ENCODE peak calls at places on chromosomes 3 and 15, in seven cellular contexts. R, T, M, Y, Q, S and W are unnamed samples.

GRCh38 chr15:99721104-99721778 is 12.0 kb downstream of the LYSMD4 start:
- DNase-seq in T (no peak), Q (no peak), M (no peak), R (no peak), Y (no peak), S (no peak), W (no peak)

GRCh38 chr3:32401541-32402052 is 9.9 kb downstream of the CMTM7 start:
- DNase-seq in M (peak), Q (peak), T (peak), R (peak), Y (peak), S (peak), W (no peak)

GRCh38 chr15:39598186-39598850 is 17.4 kb downstream of the THBS1 start:
- DNase-seq in M (no peak), S (no peak), R (no peak), T (no peak), Y (no peak), Q (peak), W (no peak)

GRCh38 chr3:113535898-113536297 is 3.5 kb downstream of the SIDT1 start:
- DNase-seq in Y (no peak), T (no peak), S (no peak), R (no peak), M (no peak), Q (no peak), W (no peak)

GRCh38 chr15:58221591-58222241 is 83.5 kb downstream of the AQP9 start:
- DNase-seq in M (no peak), Y (no peak), S (no peak), Q (peak), R (no peak), T (no peak), W (peak)

GRCh38 chr15:58070801-58071418 is 5.4 kb upstream of the ALDH1A2 start:
- DNase-seq in S (peak), Y (peak), R (peak), M (peak), Q (peak), T (peak), W (peak)

GRCh38 chr15:52019394-52020252 is 604 bp downstream of the MAPK6 start:
- DNase-seq in S (peak), Y (peak), Q (peak), R (peak), M (peak), T (peak), W (no peak)

GRCh38 chr15:77186518-77187095 is 115.7 kb upstream of the TSPAN3 start:
- DNase-seq in S (no peak), Q (peak), M (no peak), R (no peak), Y (no peak), T (no peak), W (no peak)

GRCh38 chr3:169460035-169460434 is 203.5 kb downstream of the MECOM start:
- DNase-seq in Q (no peak), S (no peak), Y (no peak), M (no peak), R (no peak), T (no peak), W (no peak)

GRCh38 chr3:78732893-78733292 is 1034.9 kb downstream of the ROBO1 start:
- DNase-seq in Q (no peak), T (no peak), S (no peak), M (no peak), Y (no peak), R (no peak), W (no peak)

GRCh38 chr3:38698760-38699159 is 49.3 kb upstream of the SCN5A start:
- DNase-seq in S (no peak), Y (no peak), M (no peak), Q (no peak), R (no peak), T (no peak), W (no peak)

GRCh38 chr3:37492977-37493471 is 318.6 kb upstream of the LRRFIP2 start:
- DNase-seq in Y (no peak), T (no peak), Q (peak), S (no peak), M (no peak), R (no peak), W (no peak)

GRCh38 chr3:143218176-143218575 is 98.6 kb downstream of the CHST2 start:
- DNase-seq in T (no peak), R (no peak), Q (no peak), Y (no peak), S (no peak), M (no peak), W (no peak)

GRCh38 chr3:50165388-50166308 is 10.5 kb downstream of the SEMA3F start:
- DNase-seq in S (no peak), M (peak), R (no peak), Y (no peak), T (peak), Q (peak), W (no peak)

GRCh38 chr15:92882697-92883642 is 17.2 kb upstream of the CHD2 start:
- DNase-seq in M (no peak), Y (no peak), R (no peak), Q (no peak), T (peak), S (no peak), W (no peak)

GRCh38 chr3:177145402-177145801 is 51.9 kb downstream of the TBL1XR1 start:
- DNase-seq in T (no peak), S (no peak), M (no peak), Q (no peak), R (no peak), Y (no peak), W (no peak)

GRCh38 chr3:99648091-99648490 is 9.7 kb downstream of the COL8A1 start:
- DNase-seq in R (no peak), Y (no peak), M (no peak), T (no peak), S (no peak), Q (peak), W (no peak)

GRCh38 chr15:66053991-66054390 is 184.7 kb downstream of the RAB11A start:
- DNase-seq in Q (no peak), Y (no peak), R (no peak), M (peak), T (no peak), S (no peak), W (no peak)

GRCh38 chr15:31503758-31504461 is 177.3 kb downstream of the KLF13 start:
- DNase-seq in M (no peak), S (no peak), Y (no peak), R (no peak), T (no peak), Q (no peak), W (no peak)

GRCh38 chr15:61828008-61828407 is 232.2 kb downstream of the VPS13C start:
- DNase-seq in R (no peak), M (no peak), S (no peak), Y (no peak), T (no peak), Q (no peak), W (no peak)

GRCh38 chr3:144687862-144688261 is 716.2 kb downstream of the DIPK2A start:
- DNase-seq in T (no peak), S (no peak), R (no peak), Y (no peak), Q (peak), M (no peak), W (peak)

GRCh38 chr3:50616003-50616769 is 765 bp upstream of the MAPKAPK3 start:
- DNase-seq in T (peak), Q (peak), R (peak), S (peak), Y (peak), M (peak), W (peak)

GRCh38 chr3:65894679-65895078 is 144.0 kb downstream of the MAGI1 start:
- DNase-seq in Y (no peak), R (no peak), T (no peak), S (no peak), M (no peak), Q (peak), W (no peak)

GRCh38 chr3:70832811-70833509 is 520.5 kb upstream of the MDFIC2 start:
- DNase-seq in R (no peak), Y (no peak), T (no peak), Q (peak), S (no peak), M (no peak), W (no peak)

GRCh38 chr15:88022711-88023110 is 233.8 kb downstream of the NTRK3 start:
- DNase-seq in R (no peak), T (no peak), S (no peak), M (no peak), Q (no peak), Y (no peak), W (no peak)

GRCh38 chr3:10289785-10290355 is 2.9 kb downstream of the GHRL start:
- DNase-seq in R (no peak), M (no peak), Q (no peak), Y (no peak), S (no peak), T (no peak), W (no peak)

GRCh38 chr15:100920516-100921135 is 1.5 kb downstream of the LRRK1 start:
- DNase-seq in R (no peak), S (no peak), M (no peak), Y (no peak), T (no peak), Q (no peak), W (no peak)

GRCh38 chr15:95733931-95734330 is 596.6 kb upstream of the NR2F2 start:
- DNase-seq in S (no peak), T (no peak), R (no peak), M (no peak), Q (peak), Y (no peak), W (no peak)

GRCh38 chr3:106688463-106688862 is 688.8 kb upstream of the CCDC54 start:
- DNase-seq in Y (peak), R (no peak), T (no peak), S (no peak), Q (peak), M (no peak), W (no peak)

GRCh38 chr3:187919018-187919417 is 173.8 kb upstream of the BCL6 start:
- DNase-seq in Q (no peak), T (no peak), S (no peak), R (no peak), M (no peak), Y (no peak), W (no peak)

GRCh38 chr15:77981281-77982126 is 96.0 kb downstream of the TBC1D2B start:
- DNase-seq in Y (peak), T (no peak), Q (no peak), S (no peak), M (no peak), R (no peak), W (peak)

GRCh38 chr3:196524527-196524926 is 9.4 kb upstream of the SMCO1 start:
- DNase-seq in S (no peak), M (no peak), T (no peak), Y (no peak), Q (no peak), R (no peak), W (no peak)

GRCh38 chr3:31661286-31661685 is 128.6 kb downstream of the STT3B start:
- DNase-seq in M (no peak), T (no peak), Y (no peak), R (no peak), Q (no peak), S (no peak), W (no peak)

GRCh38 chr15:82566690-82567089 is 26.4 kb upstream of the RPS17 start:
- DNase-seq in M (no peak), S (no peak), T (no peak), Q (peak), Y (no peak), R (no peak), W (no peak)

GRCh38 chr15:81899730-81900129 is 146.1 kb downstream of the MEX3B start:
- DNase-seq in Y (no peak), M (no peak), Q (no peak), R (no peak), S (no peak), T (no peak), W (no peak)

GRCh38 chr3:141275973-141276372 is 44.3 kb downstream of the PXYLP1 start:
- DNase-seq in M (no peak), Q (peak), R (no peak), T (no peak), Y (no peak), S (no peak), W (no peak)

GRCh38 chr3:52244061-52244628 is 1.4 kb upstream of the PPM1M start:
- DNase-seq in Q (peak), S (no peak), Y (peak), M (no peak), T (no peak), R (no peak), W (no peak)

GRCh38 chr15:22861151-22861550 is 22.7 kb downstream of the NIPA2 start:
- DNase-seq in Q (no peak), M (no peak), Y (no peak), T (no peak), S (no peak), R (no peak), W (no peak)

GRCh38 chr3:115676336-115676735 is 53.0 kb downstream of the GAP43 start:
- DNase-seq in Q (no peak), R (no peak), S (no peak), T (peak), M (no peak), Y (no peak), W (no peak)

GRCh38 chr3:133330043-133330442 is 69.8 kb upstream of the BFSP2 start:
- DNase-seq in M (peak), S (no peak), Q (no peak), Y (no peak), R (no peak), T (peak), W (peak)